ENCODE peak calls at places on chromosomes 6 and 20, in eight cellular contexts. Y, L, G, A, Q, U, P and Z are unnamed samples.

GRCh38 chr6:80165143-80165542 is 58.7 kb downstream of the BCKDHB start:
- DNase-seq in G (no peak), Y (no peak), A (peak; percentile 93), P (peak; percentile 89), U (no peak), Q (no peak), L (no peak), Z (peak; percentile 84)

GRCh38 chr20:42587427-42587826 is 602.3 kb downstream of the PTPRT start:
- DNase-seq in U (no peak), Q (no peak), Y (no peak), A (no peak), L (no peak), G (no peak), P (no peak), Z (no peak)

GRCh38 chr6:113457156-113457555 is 400.0 kb upstream of the MARCKS start:
- DNase-seq in L (no peak), Y (peak; percentile 96), A (no peak), Q (peak; percentile 73), P (no peak), G (peak; percentile 77), U (no peak), Z (no peak)

GRCh38 chr6:158085261-158086053 is 82.6 kb downstream of the SERAC1 start:
- DNase-seq in Y (no peak), L (no peak), P (no peak), G (no peak), U (no peak), Q (no peak), A (no peak), Z (no peak)

GRCh38 chr6:91434135-91434534 is 847.3 kb upstream of the MAP3K7 start:
- DNase-seq in U (no peak), P (no peak), A (no peak), Y (no peak), L (no peak), Q (no peak), G (no peak), Z (peak; percentile 49)

GRCh38 chr20:45407067-45407745 is 883 bp upstream of the DBNDD2 start:
- DNase-seq in Q (peak; percentile 55), Y (peak; percentile 50), L (no peak), G (peak; percentile 89), A (no peak), P (peak; percentile 42), U (peak; percentile 61), Z (peak; percentile 12)

GRCh38 chr20:24948939-24949679 is at the start of gene CST7:
- DNase-seq in U (no peak), A (peak; percentile 92), L (no peak), P (no peak), Q (no peak), G (no peak), Y (no peak), Z (no peak)

GRCh38 chr6:53483423-53484353 is 61.2 kb downstream of the GCLC start:
- DNase-seq in A (peak; percentile 52), G (no peak), P (no peak), U (peak; percentile 59), Y (no peak), L (no peak), Q (no peak), Z (peak; percentile 93)

GRCh38 chr6:14984454-14984853 is 261.4 kb upstream of the JARID2 start:
- DNase-seq in U (no peak), A (no peak), P (peak; percentile 47), Q (peak; percentile 51), L (no peak), Y (peak; percentile 66), G (no peak), Z (no peak)

GRCh38 chr6:88870728-88871330 is 92.6 kb downstream of the RNGTT start:
- DNase-seq in A (peak; percentile 71), U (peak; percentile 57), Y (peak; percentile 86), L (peak; percentile 49), P (peak; percentile 71), Q (peak; percentile 29), G (no peak), Z (peak; percentile 85)

GRCh38 chr6:99276747-99277146 is 72.7 kb downstream of the FAXC start:
- DNase-seq in U (no peak), Y (no peak), L (no peak), Q (no peak), A (no peak), G (no peak), P (peak; percentile 36), Z (peak; percentile 5)

GRCh38 chr6:38117281-38117680 is 297.8 kb downstream of the ZFAND3 start:
- DNase-seq in Q (no peak), A (no peak), L (no peak), G (no peak), U (no peak), P (peak; percentile 33), Y (peak; percentile 19), Z (peak; percentile 57)

GRCh38 chr6:44327096-44327495 is 13.9 kb upstream of the AARS2 start:
- DNase-seq in Y (no peak), P (no peak), Q (no peak), A (no peak), G (no peak), U (no peak), L (no peak), Z (no peak)

GRCh38 chr6:1029196-1029595 is 282.7 kb upstream of the FOXQ1 start:
- DNase-seq in G (no peak), U (no peak), L (no peak), Q (peak; percentile 62), Y (no peak), A (no peak), P (no peak), Z (no peak)

GRCh38 chr20:57894096-57894495 is 184.3 kb upstream of the PMEPA1 start:
- DNase-seq in G (peak; percentile 38), P (no peak), U (no peak), A (no peak), Y (no peak), L (no peak), Q (no peak), Z (no peak)

GRCh38 chr20:6333110-6333509 is 210.3 kb upstream of the FERMT1 start:
- DNase-seq in Q (no peak), G (no peak), P (peak; percentile 24), A (no peak), U (no peak), L (no peak), Y (no peak), Z (no peak)

GRCh38 chr6:143805832-143806281 is 37.3 kb upstream of the LTV1 start:
- DNase-seq in Q (no peak), Y (peak; percentile 86), L (peak; percentile 36), P (no peak), A (peak; percentile 78), G (no peak), U (no peak), Z (no peak)

GRCh38 chr6:153013438-153013837 is 10.9 kb upstream of the MTRF1L start:
- DNase-seq in Q (no peak), L (no peak), Y (peak; percentile 26), U (no peak), A (peak; percentile 43), G (no peak), P (no peak), Z (peak; percentile 49)

GRCh38 chr6:169970306-169970988 is 219.0 kb downstream of the ERMARD start:
- DNase-seq in U (no peak), L (no peak), G (peak; percentile 68), P (no peak), A (no peak), Q (no peak), Y (no peak), Z (no peak)

GRCh38 chr20:3406481-3407425 is 716 bp downstream of the DNAAF9 start:
- DNase-seq in Y (peak; percentile 88), L (peak; percentile 23), G (no peak), A (no peak), P (peak; percentile 50), U (peak; percentile 61), Q (peak; percentile 58), Z (peak; percentile 39)